ENCODE peak calls at places on chromosomes 13 and 19, in six cellular contexts. One of them, this sample, is unnamed.

GRCh38 chr19:17020380-17020779 is 6.2 kb downstream of the CPAMD8 start:
- DNase-seq in lung microvascular endothelial cell: peak
- DNase-seq in BJ: no peak
- DNase-seq in NCI-H748 treated with DMSO at 0.1 percent for 48 hours: no peak
- DNase-seq in Daoy: no peak
- DNase-seq in body of pancreas: no peak
- DNase-seq in this sample: no peak

GRCh38 chr19:3285647-3286176 is 61.3 kb downstream of the CELF5 start:
- DNase-seq in lung microvascular endothelial cell: no peak
- DNase-seq in BJ: no peak
- DNase-seq in NCI-H748 treated with DMSO at 0.1 percent for 48 hours: no peak
- DNase-seq in Daoy: no peak
- DNase-seq in body of pancreas: no peak
- DNase-seq in this sample: no peak

GRCh38 chr19:4098493-4098892 is 25.4 kb downstream of the MAP2K2 start:
- DNase-seq in lung microvascular endothelial cell: no peak
- DNase-seq in BJ: no peak
- DNase-seq in NCI-H748 treated with DMSO at 0.1 percent for 48 hours: no peak
- DNase-seq in Daoy: no peak
- DNase-seq in body of pancreas: no peak
- DNase-seq in this sample: no peak

GRCh38 chr19:44585371-44586141 is 27.8 kb upstream of the IGSF23 start:
- DNase-seq in lung microvascular endothelial cell: no peak
- DNase-seq in BJ: no peak
- DNase-seq in NCI-H748 treated with DMSO at 0.1 percent for 48 hours: no peak
- DNase-seq in Daoy: peak
- DNase-seq in body of pancreas: no peak
- DNase-seq in this sample: no peak

GRCh38 chr13:105513448-105513847 is 1022.0 kb downstream of the EFNB2 start:
- DNase-seq in lung microvascular endothelial cell: peak
- DNase-seq in BJ: no peak
- DNase-seq in NCI-H748 treated with DMSO at 0.1 percent for 48 hours: no peak
- DNase-seq in Daoy: peak
- DNase-seq in body of pancreas: no peak
- DNase-seq in this sample: no peak

GRCh38 chr13:34349091-34349722 is 531.3 kb downstream of the RFC3 start:
- DNase-seq in lung microvascular endothelial cell: no peak
- DNase-seq in BJ: peak
- DNase-seq in NCI-H748 treated with DMSO at 0.1 percent for 48 hours: no peak
- DNase-seq in Daoy: peak
- DNase-seq in body of pancreas: peak
- DNase-seq in this sample: peak

GRCh38 chr13:42967660-42968059 is 24.4 kb downstream of the EPSTI1 start:
- DNase-seq in lung microvascular endothelial cell: no peak
- DNase-seq in BJ: no peak
- DNase-seq in NCI-H748 treated with DMSO at 0.1 percent for 48 hours: no peak
- DNase-seq in Daoy: no peak
- DNase-seq in body of pancreas: no peak
- DNase-seq in this sample: no peak

GRCh38 chr19:52196256-52196967 is 6.6 kb downstream of the PPP2R1A start:
- DNase-seq in lung microvascular endothelial cell: no peak
- DNase-seq in BJ: no peak
- DNase-seq in NCI-H748 treated with DMSO at 0.1 percent for 48 hours: no peak
- DNase-seq in Daoy: no peak
- DNase-seq in body of pancreas: no peak
- DNase-seq in this sample: no peak

This sample was measured in HFF-Myc.